ENCODE peak calls at places on chromosomes 4 and X, in nine cellular contexts. E is NCI-H1417, V is HS-27A, Y is Calu3, Q is H4, W is RPMI7951, X is Right ventricle myocardium superior, G is NCI-H460, B is SW480. K is an unnamed sample.

GRCh38 chr4:20359692-20360091 is 108.0 kb downstream of the SLIT2 start:
- DNase-seq in Y (no peak), X (no peak), Q (no peak), B (no peak), G (no peak), V (no peak), W (no peak), E (no peak), K (no peak)

GRCh38 chrX:152806035-152806434 is 24.5 kb downstream of the CETN2 start:
- DNase-seq in Y (no peak), W (no peak), Q (no peak), E (no peak), G (no peak), X (no peak), B (no peak), V (no peak), K (peak; percentile 34)

GRCh38 chrX:73916931-73917657 is 354.1 kb downstream of the CHIC1 start:
- DNase-seq in G (peak; percentile 26), Y (no peak), B (peak; percentile 27), E (no peak), Q (peak; percentile 74), X (no peak), V (peak; percentile 70), W (peak; percentile 91), K (no peak)

GRCh38 chr4:7771541-7772507 is 167.8 kb downstream of the AFAP1 start:
- DNase-seq in V (no peak), Y (no peak), B (no peak), E (no peak), W (no peak), Q (no peak), G (no peak), X (no peak), K (no peak)

GRCh38 chrX:154452823-154453222 is 5.3 kb upstream of the PLXNA3 start:
- DNase-seq in B (no peak), V (no peak), Q (no peak), W (no peak), Y (no peak), X (no peak), G (no peak), E (no peak), K (no peak)

GRCh38 chrX:39320165-39320564 is 518.9 kb downstream of the MID1IP1 start:
- DNase-seq in E (no peak), V (no peak), Y (no peak), G (no peak), X (no peak), B (no peak), Q (no peak), W (no peak), K (no peak)

GRCh38 chr4:24024597-24024996 is 134.8 kb upstream of the PPARGC1A start:
- DNase-seq in Y (no peak), G (peak; percentile 18), W (no peak), V (no peak), X (no peak), B (no peak), Q (no peak), E (no peak), K (no peak)

GRCh38 chr4:103934178-103934789 is 214.5 kb upstream of the TACR3 start:
- DNase-seq in G (peak; percentile 43), E (no peak), Q (peak; percentile 18), Y (peak; percentile 16), W (peak; percentile 31), V (peak; percentile 14), B (peak; percentile 47), X (no peak), K (peak; percentile 17)

GRCh38 chr4:56301181-56302076 is 85.9 kb downstream of the AASDH start:
- DNase-seq in B (peak; percentile 67), G (peak; percentile 57), Q (peak; percentile 77), E (peak; percentile 72), W (peak; percentile 73), Y (peak; percentile 70), V (peak; percentile 45), X (peak; percentile 61), K (peak; percentile 73)

GRCh38 chrX:72247206-72247944 is 8.5 kb upstream of the ERCC6L start:
- DNase-seq in V (no peak), E (peak; percentile 42), X (no peak), Y (peak; percentile 34), Q (no peak), G (no peak), W (peak; percentile 65), B (no peak), K (no peak)

GRCh38 chr4:144687466-144687865 is 41.5 kb downstream of the HHIP start:
- DNase-seq in V (no peak), G (no peak), E (no peak), Y (no peak), B (no peak), X (no peak), W (no peak), Q (no peak), K (no peak)

K was measured in SK-N-DZ.